ENCODE peak calls at places on chromosomes 3 and 15, in nine cellular contexts. One of them, this sample, is unnamed.
A peak's percentile ranks its signal among the peaks of the same experiment; 100 is the strongest.

GRCh38 chr3:38722760-38723568 is 73.5 kb upstream of the SCN5A start:
- DNase-seq in HCT116: no peak
- DNase-seq in GM23338: no peak
- DNase-seq in hepatocyte: no peak
- DNase-seq in neural progenitor cell: no peak
- DNase-seq in PC-3: no peak
- DNase-seq in SK-N-SH: no peak
- DNase-seq in OCI-LY7: no peak
- DNase-seq in GM23248: peak; percentile 56
- DNase-seq in this sample: no peak

GRCh38 chr3:81910244-81910852 is 148.9 kb upstream of the GBE1 start:
- DNase-seq in HCT116: peak; percentile 23
- DNase-seq in GM23338: peak; percentile 76
- DNase-seq in hepatocyte: peak; percentile 58
- DNase-seq in neural progenitor cell: peak; percentile 69
- DNase-seq in PC-3: peak; percentile 69
- DNase-seq in SK-N-SH: peak; percentile 25
- DNase-seq in OCI-LY7: peak; percentile 59
- DNase-seq in GM23248: peak; percentile 65
- DNase-seq in this sample: peak; percentile 44

GRCh38 chr3:184334470-184335158 is 2.8 kb upstream of the FAM131A start:
- DNase-seq in HCT116: no peak
- DNase-seq in GM23338: no peak
- DNase-seq in hepatocyte: peak; percentile 52
- DNase-seq in neural progenitor cell: no peak
- DNase-seq in PC-3: peak; percentile 95
- DNase-seq in SK-N-SH: no peak
- DNase-seq in OCI-LY7: no peak
- DNase-seq in GM23248: peak; percentile 92
- DNase-seq in this sample: no peak

GRCh38 chr3:53589201-53589600 is 94.8 kb downstream of the CACNA1D start:
- DNase-seq in HCT116: no peak
- DNase-seq in GM23338: no peak
- DNase-seq in hepatocyte: no peak
- DNase-seq in neural progenitor cell: no peak
- DNase-seq in PC-3: no peak
- DNase-seq in SK-N-SH: no peak
- DNase-seq in OCI-LY7: no peak
- DNase-seq in GM23248: no peak
- DNase-seq in this sample: no peak

GRCh38 chr15:25237291-25237978 is 201.4 kb downstream of the UBE3A start:
- DNase-seq in HCT116: no peak
- DNase-seq in GM23338: no peak
- DNase-seq in hepatocyte: no peak
- DNase-seq in neural progenitor cell: no peak
- DNase-seq in PC-3: no peak
- DNase-seq in SK-N-SH: no peak
- DNase-seq in OCI-LY7: no peak
- DNase-seq in GM23248: no peak
- DNase-seq in this sample: no peak

GRCh38 chr3:172449468-172450149 is 1.4 kb upstream of the GHSR start:
- DNase-seq in HCT116: no peak
- DNase-seq in GM23338: peak; percentile 90
- DNase-seq in hepatocyte: peak; percentile 64
- DNase-seq in neural progenitor cell: peak; percentile 89
- DNase-seq in PC-3: no peak
- DNase-seq in SK-N-SH: peak; percentile 50
- DNase-seq in OCI-LY7: no peak
- DNase-seq in GM23248: peak; percentile 65
- DNase-seq in this sample: no peak

GRCh38 chr3:28699283-28699682 is 350.7 kb upstream of the AZI2 start:
- DNase-seq in HCT116: no peak
- DNase-seq in GM23338: no peak
- DNase-seq in hepatocyte: peak; percentile 41
- DNase-seq in neural progenitor cell: no peak
- DNase-seq in PC-3: peak; percentile 28
- DNase-seq in SK-N-SH: no peak
- DNase-seq in OCI-LY7: no peak
- DNase-seq in GM23248: peak; percentile 4
- DNase-seq in this sample: peak; percentile 71

GRCh38 chr15:32717290-32718081 is at the start of gene GREM1:
- DNase-seq in HCT116: no peak
- DNase-seq in GM23338: peak; percentile 79
- DNase-seq in hepatocyte: peak; percentile 38
- DNase-seq in neural progenitor cell: peak; percentile 90
- DNase-seq in PC-3: no peak
- DNase-seq in SK-N-SH: peak; percentile 67
- DNase-seq in OCI-LY7: no peak
- DNase-seq in GM23248: peak; percentile 84
- DNase-seq in this sample: no peak

GRCh38 chr3:111585214-111585613 is 9.9 kb downstream of the ZBED2 start:
- DNase-seq in HCT116: peak; percentile 75
- DNase-seq in GM23338: no peak
- DNase-seq in hepatocyte: peak; percentile 70
- DNase-seq in neural progenitor cell: no peak
- DNase-seq in PC-3: peak; percentile 98
- DNase-seq in SK-N-SH: no peak
- DNase-seq in OCI-LY7: no peak
- DNase-seq in GM23248: peak; percentile 20
- DNase-seq in this sample: no peak

GRCh38 chr3:62604746-62605351 is 231.5 kb upstream of the FEZF2 start:
- DNase-seq in HCT116: no peak
- DNase-seq in GM23338: no peak
- DNase-seq in hepatocyte: no peak
- DNase-seq in neural progenitor cell: no peak
- DNase-seq in PC-3: no peak
- DNase-seq in SK-N-SH: no peak
- DNase-seq in OCI-LY7: no peak
- DNase-seq in GM23248: peak; percentile 11
- DNase-seq in this sample: no peak

GRCh38 chr3:154228561-154229216 is 95.6 kb downstream of the DHX36 start:
- DNase-seq in HCT116: no peak
- DNase-seq in GM23338: peak; percentile 28
- DNase-seq in hepatocyte: no peak
- DNase-seq in neural progenitor cell: no peak
- DNase-seq in PC-3: no peak
- DNase-seq in SK-N-SH: no peak
- DNase-seq in OCI-LY7: no peak
- DNase-seq in GM23248: no peak
- DNase-seq in this sample: no peak

GRCh38 chr3:195036203-195037016 is 234.5 kb downstream of the XXYLT1 start:
- DNase-seq in HCT116: no peak
- DNase-seq in GM23338: no peak
- DNase-seq in hepatocyte: peak; percentile 2
- DNase-seq in neural progenitor cell: no peak
- DNase-seq in PC-3: no peak
- DNase-seq in SK-N-SH: no peak
- DNase-seq in OCI-LY7: no peak
- DNase-seq in GM23248: no peak
- DNase-seq in this sample: no peak

GRCh38 chr3:59189561-59190338 is 139.9 kb upstream of the CFAP20DC start:
- DNase-seq in HCT116: no peak
- DNase-seq in GM23338: no peak
- DNase-seq in hepatocyte: peak; percentile 13
- DNase-seq in neural progenitor cell: no peak
- DNase-seq in PC-3: peak; percentile 23
- DNase-seq in SK-N-SH: no peak
- DNase-seq in OCI-LY7: no peak
- DNase-seq in GM23248: peak; percentile 20
- DNase-seq in this sample: no peak

GRCh38 chr3:159947220-159947619 is 41.4 kb upstream of the IL12A start:
- DNase-seq in HCT116: no peak
- DNase-seq in GM23338: no peak
- DNase-seq in hepatocyte: no peak
- DNase-seq in neural progenitor cell: no peak
- DNase-seq in PC-3: no peak
- DNase-seq in SK-N-SH: no peak
- DNase-seq in OCI-LY7: no peak
- DNase-seq in GM23248: peak; percentile 85
- DNase-seq in this sample: no peak

GRCh38 chr15:89751748-89752147 is 699 bp upstream of the MESP1 start:
- DNase-seq in HCT116: no peak
- DNase-seq in GM23338: no peak
- DNase-seq in hepatocyte: no peak
- DNase-seq in neural progenitor cell: no peak
- DNase-seq in PC-3: peak; percentile 89
- DNase-seq in SK-N-SH: no peak
- DNase-seq in OCI-LY7: no peak
- DNase-seq in GM23248: no peak
- DNase-seq in this sample: no peak

GRCh38 chr3:54146383-54147239 is 24.3 kb downstream of the CACNA2D3 start:
- DNase-seq in HCT116: peak; percentile 4
- DNase-seq in GM23338: peak; percentile 84
- DNase-seq in hepatocyte: peak; percentile 75
- DNase-seq in neural progenitor cell: peak; percentile 85
- DNase-seq in PC-3: peak; percentile 52
- DNase-seq in SK-N-SH: peak; percentile 82
- DNase-seq in OCI-LY7: peak; percentile 14
- DNase-seq in GM23248: peak; percentile 44
- DNase-seq in this sample: peak; percentile 38

GRCh38 chr3:99240700-99241099 is 339.2 kb upstream of the DCBLD2 start:
- DNase-seq in HCT116: no peak
- DNase-seq in GM23338: no peak
- DNase-seq in hepatocyte: no peak
- DNase-seq in neural progenitor cell: peak; percentile 51
- DNase-seq in PC-3: no peak
- DNase-seq in SK-N-SH: no peak
- DNase-seq in OCI-LY7: no peak
- DNase-seq in GM23248: peak; percentile 23
- DNase-seq in this sample: no peak

GRCh38 chr15:39874890-39875549 is 45.0 kb downstream of the GPR176 start:
- DNase-seq in HCT116: peak; percentile 24
- DNase-seq in GM23338: peak; percentile 47
- DNase-seq in hepatocyte: peak; percentile 38
- DNase-seq in neural progenitor cell: peak; percentile 41
- DNase-seq in PC-3: peak; percentile 69
- DNase-seq in SK-N-SH: peak; percentile 40
- DNase-seq in OCI-LY7: peak; percentile 33
- DNase-seq in GM23248: peak; percentile 50
- DNase-seq in this sample: peak; percentile 57

GRCh38 chr3:101646726-101647125 is 30.2 kb downstream of the ZBTB11 start:
- DNase-seq in HCT116: no peak
- DNase-seq in GM23338: no peak
- DNase-seq in hepatocyte: no peak
- DNase-seq in neural progenitor cell: no peak
- DNase-seq in PC-3: peak; percentile 70
- DNase-seq in SK-N-SH: no peak
- DNase-seq in OCI-LY7: no peak
- DNase-seq in GM23248: peak; percentile 38
- DNase-seq in this sample: no peak

GRCh38 chr15:40911139-40911538 is 16.9 kb downstream of the VPS18 start:
- DNase-seq in HCT116: no peak
- DNase-seq in GM23338: peak; percentile 82
- DNase-seq in hepatocyte: peak; percentile 54
- DNase-seq in neural progenitor cell: peak; percentile 59
- DNase-seq in PC-3: no peak
- DNase-seq in SK-N-SH: peak; percentile 62
- DNase-seq in OCI-LY7: no peak
- DNase-seq in GM23248: no peak
- DNase-seq in this sample: no peak

GRCh38 chr3:23668430-23668904 is 137.3 kb upstream of the UBE2E1 start:
- DNase-seq in HCT116: peak; percentile 95
- DNase-seq in GM23338: no peak
- DNase-seq in hepatocyte: peak; percentile 55
- DNase-seq in neural progenitor cell: no peak
- DNase-seq in PC-3: peak; percentile 97
- DNase-seq in SK-N-SH: no peak
- DNase-seq in OCI-LY7: no peak
- DNase-seq in GM23248: peak; percentile 86
- DNase-seq in this sample: no peak

GRCh38 chr3:106068795-106069194 is 200.0 kb upstream of the CBLB start:
- DNase-seq in HCT116: no peak
- DNase-seq in GM23338: no peak
- DNase-seq in hepatocyte: no peak
- DNase-seq in neural progenitor cell: no peak
- DNase-seq in PC-3: no peak
- DNase-seq in SK-N-SH: no peak
- DNase-seq in OCI-LY7: no peak
- DNase-seq in GM23248: peak; percentile 39
- DNase-seq in this sample: peak; percentile 80

GRCh38 chr3:170356596-170357175 is 829 bp upstream of the SKIL start:
- DNase-seq in HCT116: no peak
- DNase-seq in GM23338: peak; percentile 90
- DNase-seq in hepatocyte: peak; percentile 98
- DNase-seq in neural progenitor cell: peak; percentile 93
- DNase-seq in PC-3: peak; percentile 72
- DNase-seq in SK-N-SH: no peak
- DNase-seq in OCI-LY7: peak; percentile 85
- DNase-seq in GM23248: peak; percentile 91
- DNase-seq in this sample: peak; percentile 92

GRCh38 chr15:64619880-64620839 is 155.2 kb downstream of the RBPMS2 start:
- DNase-seq in HCT116: no peak
- DNase-seq in GM23338: no peak
- DNase-seq in hepatocyte: no peak
- DNase-seq in neural progenitor cell: no peak
- DNase-seq in PC-3: peak; percentile 85
- DNase-seq in SK-N-SH: no peak
- DNase-seq in OCI-LY7: no peak
- DNase-seq in GM23248: peak; percentile 78
- DNase-seq in this sample: no peak
- TF ChIP-seq EZH2phosphoT487 in HCT116: no peak
- TF ChIP-seq EZH2phosphoT487 in GM23338: no peak
- TF ChIP-seq EZH2phosphoT487 in hepatocyte: no peak
- TF ChIP-seq EZH2phosphoT487 in neural progenitor cell: no peak
- TF ChIP-seq EZH2phosphoT487 in PC-3: no peak
- TF ChIP-seq EZH2phosphoT487 in SK-N-SH: no peak
- TF ChIP-seq EZH2phosphoT487 in OCI-LY7: no peak
- TF ChIP-seq EZH2phosphoT487 in GM23248: no peak
- TF ChIP-seq EZH2phosphoT487 in this sample: no peak

GRCh38 chr3:77320514-77320913 is 280.6 kb downstream of the ROBO2 start:
- DNase-seq in HCT116: peak; percentile 1
- DNase-seq in GM23338: peak; percentile 80
- DNase-seq in hepatocyte: peak; percentile 71
- DNase-seq in neural progenitor cell: peak; percentile 70
- DNase-seq in PC-3: peak; percentile 69
- DNase-seq in SK-N-SH: peak; percentile 21
- DNase-seq in OCI-LY7: peak; percentile 37
- DNase-seq in GM23248: peak; percentile 52
- DNase-seq in this sample: peak; percentile 42
- TF ChIP-seq EZH2phosphoT487 in HCT116: no peak
- TF ChIP-seq EZH2phosphoT487 in GM23338: no peak
- TF ChIP-seq EZH2phosphoT487 in hepatocyte: no peak
- TF ChIP-seq EZH2phosphoT487 in neural progenitor cell: no peak
- TF ChIP-seq EZH2phosphoT487 in PC-3: no peak
- TF ChIP-seq EZH2phosphoT487 in SK-N-SH: no peak
- TF ChIP-seq EZH2phosphoT487 in OCI-LY7: no peak
- TF ChIP-seq EZH2phosphoT487 in GM23248: no peak
- TF ChIP-seq EZH2phosphoT487 in this sample: no peak

GRCh38 chr3:33170531-33170930 is 48.1 kb downstream of the SUSD5 start:
- DNase-seq in HCT116: no peak
- DNase-seq in GM23338: no peak
- DNase-seq in hepatocyte: no peak
- DNase-seq in neural progenitor cell: no peak
- DNase-seq in PC-3: no peak
- DNase-seq in SK-N-SH: no peak
- DNase-seq in OCI-LY7: no peak
- DNase-seq in GM23248: no peak
- DNase-seq in this sample: no peak
- TF ChIP-seq EZH2phosphoT487 in HCT116: no peak
- TF ChIP-seq EZH2phosphoT487 in GM23338: no peak
- TF ChIP-seq EZH2phosphoT487 in hepatocyte: no peak
- TF ChIP-seq EZH2phosphoT487 in neural progenitor cell: no peak
- TF ChIP-seq EZH2phosphoT487 in PC-3: no peak
- TF ChIP-seq EZH2phosphoT487 in SK-N-SH: no peak
- TF ChIP-seq EZH2phosphoT487 in OCI-LY7: no peak
- TF ChIP-seq EZH2phosphoT487 in GM23248: no peak
- TF ChIP-seq EZH2phosphoT487 in this sample: no peak

GRCh38 chr3:127662051-127662469 is 10.7 kb upstream of the ABTB1 start:
- DNase-seq in HCT116: no peak
- DNase-seq in GM23338: no peak
- DNase-seq in hepatocyte: no peak
- DNase-seq in neural progenitor cell: no peak
- DNase-seq in PC-3: no peak
- DNase-seq in SK-N-SH: no peak
- DNase-seq in OCI-LY7: no peak
- DNase-seq in GM23248: no peak
- DNase-seq in this sample: no peak
- TF ChIP-seq EZH2phosphoT487 in HCT116: no peak
- TF ChIP-seq EZH2phosphoT487 in GM23338: no peak
- TF ChIP-seq EZH2phosphoT487 in hepatocyte: no peak
- TF ChIP-seq EZH2phosphoT487 in neural progenitor cell: no peak
- TF ChIP-seq EZH2phosphoT487 in PC-3: no peak
- TF ChIP-seq EZH2phosphoT487 in SK-N-SH: no peak
- TF ChIP-seq EZH2phosphoT487 in OCI-LY7: no peak
- TF ChIP-seq EZH2phosphoT487 in GM23248: no peak
- TF ChIP-seq EZH2phosphoT487 in this sample: no peak

This sample was measured in MM.1S.